ENCODE peak calls at places on chromosomes 12 and 14, in four cellular contexts. C, B, N and U are unnamed samples.

GRCh38 chr14:71675126-71675901 is 256.9 kb upstream of the RGS6 start:
- DNase-seq in B (peak), C (no peak), N (peak), U (peak)

GRCh38 chr12:1319215-1319614 is 275.2 kb downstream of the FBXL14 start:
- DNase-seq in C (peak), B (no peak), N (no peak), U (no peak)

GRCh38 chr14:25658988-25659387 is 609.0 kb upstream of the STXBP6 start:
- DNase-seq in N (no peak), B (no peak), C (no peak), U (no peak)

GRCh38 chr14:94864421-94865195 is 94.7 kb upstream of the GSC start:
- DNase-seq in C (no peak), N (peak), B (peak), U (peak)

GRCh38 chr12:72313757-72314270 is 41.6 kb downstream of the TRHDE start:
- DNase-seq in N (no peak), C (peak), B (no peak), U (no peak)

GRCh38 chr12:31250179-31250578 is 75.8 kb downstream of the SINHCAF start:
- DNase-seq in N (no peak), B (no peak), C (no peak), U (peak)

GRCh38 chr12:48828293-48828692 is 10.0 kb downstream of the CACNB3 start:
- DNase-seq in C (no peak), N (no peak), B (no peak), U (no peak)

GRCh38 chr12:130354407-130354806 is 16.7 kb downstream of the PIWIL1 start:
- DNase-seq in C (no peak), B (peak), N (no peak), U (no peak)

GRCh38 chr12:107650977-107651376 is 34.6 kb upstream of the PWP1 start:
- DNase-seq in B (no peak), C (no peak), N (no peak), U (no peak)

GRCh38 chr12:70032076-70032475 is 207.0 kb downstream of the MYRFL start:
- DNase-seq in N (no peak), C (no peak), B (no peak), U (no peak)

GRCh38 chr14:59186316-59186715 is 2.2 kb upstream of the DAAM1 start:
- DNase-seq in C (no peak), B (no peak), N (no peak), U (no peak)

GRCh38 chr14:45664668-45665356 is 411.8 kb upstream of the MIS18BP1 start:
- DNase-seq in C (no peak), N (peak), B (peak), U (peak)

GRCh38 chr14:104794641-104795467 is 694 bp downstream of the AKT1 start:
- DNase-seq in N (no peak), B (peak), C (peak), U (peak)

GRCh38 chr12:60494249-60494648 is 898.4 kb downstream of the SLC16A7 start:
- DNase-seq in C (peak), B (peak), N (no peak), U (no peak)

GRCh38 chr12:49129332-49130150 is 1.7 kb downstream of the TUBA1B start:
- DNase-seq in C (no peak), N (no peak), B (no peak), U (no peak)

GRCh38 chr14:61638595-61639391 is 56.5 kb upstream of the HIF1A start:
- DNase-seq in B (no peak), N (no peak), C (peak), U (no peak)

GRCh38 chr12:38157933-38158401 is 158.6 kb upstream of the ALG10B start:
- DNase-seq in B (no peak), C (no peak), N (no peak), U (peak)

GRCh38 chr12:82517808-82518207 is 159.5 kb downstream of the METTL25 start:
- DNase-seq in B (peak), C (no peak), N (no peak), U (peak)

GRCh38 chr14:36771256-36771655 is 109.6 kb downstream of the PAX9 start:
- DNase-seq in N (no peak), C (no peak), B (no peak), U (no peak)

GRCh38 chr14:74574706-74575105 is 37.3 kb downstream of the LTBP2 start:
- DNase-seq in N (no peak), B (no peak), C (peak), U (no peak)

DNA sequence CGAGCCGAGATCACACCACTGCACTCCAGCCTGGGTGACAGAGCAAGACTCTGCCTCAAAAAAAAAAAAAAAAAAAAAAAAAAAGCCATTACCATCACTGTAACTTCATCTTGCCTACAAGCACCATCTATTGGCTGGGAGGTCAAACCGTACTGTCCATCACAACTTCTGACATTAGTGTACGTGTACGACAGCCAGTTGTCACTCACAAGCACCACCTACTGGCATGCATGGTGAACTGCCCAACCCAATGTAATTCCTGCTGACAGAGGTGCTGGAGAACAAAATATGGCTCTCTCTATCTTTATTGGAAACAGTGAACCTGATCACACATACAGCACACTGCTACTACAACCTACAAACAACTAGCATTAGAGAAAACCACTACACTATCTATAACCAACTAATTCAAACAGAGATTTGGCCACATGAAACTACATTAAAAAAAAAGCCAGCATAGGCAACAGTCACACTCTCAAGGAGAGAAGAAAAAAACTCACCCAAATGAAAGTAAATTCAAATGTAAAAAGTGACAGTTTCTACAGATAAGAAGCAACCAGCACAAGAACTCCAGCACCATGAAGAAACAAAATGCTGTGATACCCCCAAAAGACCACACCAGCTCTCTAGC is 82.3 kb downstream of the PUS7L start:
- DNase-seq in N (no peak), B (peak), C (peak), U (peak)
- H3K56ac ChIP-seq in N (no peak), B (no peak), C (no peak), U (no peak)

DNA sequence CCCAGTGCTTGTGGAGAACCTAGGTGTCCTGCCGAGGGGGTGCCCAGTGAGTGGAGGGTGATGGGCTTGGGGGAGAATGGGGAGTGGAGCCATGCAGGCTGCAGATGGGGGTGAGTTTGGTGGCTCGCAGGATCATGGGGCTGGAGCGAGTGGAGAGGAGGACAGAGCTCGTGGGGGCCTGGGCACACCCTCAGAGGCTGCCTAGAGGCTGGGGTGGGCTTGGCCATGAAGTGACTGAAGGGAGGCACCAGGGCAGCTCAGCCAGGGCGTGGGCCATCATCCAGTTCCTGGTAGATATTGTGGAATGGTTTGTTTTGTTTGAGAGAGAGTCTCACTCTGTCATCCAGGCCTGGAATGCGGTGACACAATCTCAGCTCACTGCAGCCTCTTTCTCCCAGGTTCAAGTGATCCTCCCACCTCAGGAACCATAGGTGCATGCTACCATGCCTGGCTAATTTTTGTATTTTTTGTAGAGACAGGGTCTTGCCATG is 43.4 kb upstream of the AMN start:
- DNase-seq in B (peak), N (no peak), C (no peak), U (no peak)
- H4K5ac ChIP-seq in B (no peak), N (no peak), C (no peak), U (no peak)

DNA sequence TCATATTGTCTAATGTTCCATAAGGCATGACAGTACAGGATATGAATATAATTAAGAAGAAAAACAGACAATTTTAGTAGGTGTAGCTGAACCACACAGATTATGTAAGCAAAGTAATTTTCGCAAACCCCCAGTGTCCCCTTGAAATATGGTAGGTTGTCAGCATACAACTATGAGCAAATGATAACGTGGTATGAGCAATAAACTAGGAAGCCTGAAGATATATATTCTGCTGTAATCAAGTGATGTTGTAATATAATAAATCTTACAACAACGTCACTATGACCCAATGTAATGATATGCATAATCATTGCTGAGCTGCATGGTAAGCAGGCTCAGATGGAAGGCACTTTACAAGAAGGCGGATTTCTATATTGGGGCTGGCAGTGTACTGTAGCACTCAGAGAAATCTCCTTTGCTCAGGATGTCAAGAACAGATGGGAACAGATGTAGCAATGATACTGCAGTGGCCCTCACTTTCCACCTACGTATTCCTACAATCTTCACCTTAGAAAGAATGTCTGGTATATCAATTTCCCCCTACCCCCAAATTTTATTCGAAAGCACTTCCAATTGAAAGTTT is 47.8 kb upstream of the MYF6 start:
- DNase-seq in B (no peak), C (peak), N (no peak), U (no peak)
- H3K56ac ChIP-seq in B (no peak), C (no peak), N (no peak), U (no peak)

GRCh38 chr14:77909911-77910310 is 110.0 kb downstream of the ADCK1 start:
- DNase-seq in C (no peak), N (no peak), B (no peak), U (no peak)
- H4K5ac ChIP-seq in C (no peak), N (no peak), B (no peak), U (no peak)

GRCh38 chr12:57452937-57453509 is 2.1 kb upstream of the INHBE start:
- DNase-seq in C (peak), N (peak), B (peak), U (peak)

GRCh38 chr12:57450057-57450456 is 5.0 kb upstream of the INHBE start:
- DNase-seq in C (no peak), B (no peak), N (no peak), U (no peak)

GRCh38 chr12:57454213-57454565 is 918 bp upstream of the INHBE start:
- DNase-seq in N (no peak), C (no peak), B (no peak), U (no peak)

GRCh38 chr12:57451233-57451778 is 3.8 kb upstream of the INHBE start:
- DNase-seq in C (peak), B (no peak), N (no peak), U (no peak)

GRCh38 chr12:57452181-57452936 is 2.7 kb upstream of the INHBE start:
- DNase-seq in N (no peak), B (peak), C (peak), U (no peak)
- H3K56ac ChIP-seq in N (no peak), B (no peak), C (peak), U (no peak)

GRCh38 chr12:57235728-57236131 is 6.2 kb downstream of the SHMT2 start:
- DNase-seq in N (no peak), B (no peak), C (no peak), U (no peak)

GRCh38 chr12:57237952-57238853 is 8.7 kb downstream of the SHMT2 start:
- DNase-seq in C (no peak), B (peak), N (peak), U (peak)

GRCh38 chr12:57236224-57236924 is 6.9 kb downstream of the SHMT2 start:
- DNase-seq in C (no peak), N (peak), B (peak), U (peak)

GRCh38 chr12:57237653-57237951 is 8.1 kb downstream of the SHMT2 start:
- DNase-seq in C (no peak), N (no peak), B (no peak), U (no peak)

DNA sequence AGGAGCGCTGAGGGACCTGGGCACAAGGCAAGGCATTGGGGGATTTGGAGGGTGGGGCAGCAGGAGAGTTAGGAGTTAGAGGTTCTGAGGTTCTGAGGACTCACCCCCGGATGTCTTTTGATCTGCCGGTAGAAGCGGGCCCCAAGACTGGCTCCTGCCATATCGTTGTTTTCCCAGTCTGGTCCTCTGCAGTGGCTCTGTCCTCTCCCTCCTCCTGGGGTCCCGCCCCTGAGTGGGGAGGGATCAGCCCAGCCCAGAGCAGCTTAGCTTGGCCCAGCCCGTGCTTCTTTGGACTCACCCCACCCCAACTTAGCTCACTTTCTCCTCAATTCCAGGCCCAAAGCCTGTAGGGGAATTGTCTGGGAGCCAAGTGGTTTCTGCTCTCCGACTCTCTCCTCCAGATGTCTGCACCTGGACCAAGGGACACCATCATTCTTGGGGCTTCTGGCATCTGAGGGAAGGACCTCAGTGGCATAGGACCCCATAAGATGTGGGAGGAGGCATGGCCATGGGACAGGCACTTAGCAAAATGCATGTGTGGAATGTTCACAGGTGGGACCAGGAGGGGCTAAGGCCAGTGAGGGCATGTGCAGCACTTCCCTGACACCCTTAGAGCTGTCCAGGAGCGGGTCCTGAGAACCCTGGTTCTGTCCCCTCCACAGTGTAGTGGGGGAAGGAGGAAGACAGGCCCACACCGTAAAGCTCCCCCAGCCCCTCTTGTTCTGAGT is 7.6 kb downstream of the SHMT2 start:
- DNase-seq in B (peak), C (no peak), N (no peak), U (peak)
- H4K5ac ChIP-seq in B (no peak), C (no peak), N (no peak), U (no peak)

DNA sequence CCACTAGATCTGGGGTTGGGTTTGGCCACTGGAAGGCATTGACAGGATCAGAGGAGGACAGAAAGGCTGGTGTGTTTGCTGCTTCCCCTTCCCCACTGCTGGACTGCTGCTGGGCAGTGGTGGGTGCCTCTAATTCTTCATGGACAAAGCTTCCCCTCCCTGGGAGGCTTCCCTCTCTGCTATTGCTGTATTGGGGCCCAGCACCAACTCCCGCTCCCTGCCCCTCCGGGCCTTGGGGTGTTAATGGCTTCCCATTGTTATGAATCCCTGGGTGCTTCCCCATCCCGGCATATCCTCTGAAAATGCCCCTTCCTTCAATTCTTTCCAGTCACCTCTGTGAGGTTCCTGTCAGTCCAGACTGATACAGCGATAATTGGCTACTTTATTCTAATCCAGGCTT is 310.2 kb downstream of the GLT1D1 start:
- DNase-seq in C (no peak), N (no peak), B (peak), U (peak)
- H3K56ac ChIP-seq in C (no peak), N (no peak), B (no peak), U (no peak)

GRCh38 chr12:113099764-113100163 is 35.8 kb downstream of the RASAL1 start:
- DNase-seq in C (no peak), N (no peak), B (no peak), U (no peak)
- H4K5ac ChIP-seq in C (no peak), N (no peak), B (no peak), U (no peak)